ENCODE peak calls at places on chromosomes 5 and 9, in four cellular contexts. J is K562, L is NB4, M is breast epithelium. T is an unnamed sample.

GRCh38 chr5:20266068-20266467 is 278.1 kb upstream of the CDH18 start:
- DNase-seq in J (no peak), L (no peak), M (no peak), T (no peak)

GRCh38 chr5:75951158-75951557 is 132.0 kb upstream of the SV2C start:
- DNase-seq in J (no peak), L (no peak), M (no peak), T (no peak)

GRCh38 chr5:174998131-174998730 is 273.8 kb downstream of the MSX2 start:
- DNase-seq in J (no peak), L (no peak), M (no peak), T (no peak)

GRCh38 chr5:97601651-97602050 is 418.6 kb upstream of the RIOK2 start:
- DNase-seq in J (no peak), L (no peak), M (no peak), T (no peak)

GRCh38 chr5:142398719-142399034 is 73.9 kb upstream of the SPRY4 start:
- DNase-seq in J (no peak), L (no peak), M (no peak), T (no peak)

GRCh38 chr5:122478741-122479459 is 166.9 kb downstream of the SNCAIP start:
- DNase-seq in J (no peak), L (no peak), M (no peak), T (no peak)

GRCh38 chr9:33041459-33042188 is 16.6 kb downstream of the DNAJA1 start:
- DNase-seq in J (no peak), L (peak; percentile 78), M (no peak), T (no peak)

GRCh38 chr5:171647900-171648253 is 137.7 kb upstream of the SMIM23 start:
- DNase-seq in J (no peak), L (peak; percentile 14), M (no peak), T (no peak)

GRCh38 chr5:30736642-30737041 is 456.8 kb upstream of the CDH6 start:
- DNase-seq in J (no peak), L (no peak), M (no peak), T (no peak)

GRCh38 chr5:157180374-157181264 is at the start of gene ITK:
- DNase-seq in J (no peak), L (no peak), M (no peak), T (no peak)

GRCh38 chr5:74897049-74897448 is 30.9 kb upstream of the FAM169A start:
- DNase-seq in J (no peak), L (no peak), M (no peak), T (no peak)

GRCh38 chr9:115671236-115671770 is 482.3 kb upstream of the PAPPA start:
- DNase-seq in J (no peak), L (no peak), M (no peak), T (no peak)

GRCh38 chr9:33227741-33228140 is 12.2 kb upstream of the SPINK4 start:
- DNase-seq in J (no peak), L (no peak), M (no peak), T (no peak)

GRCh38 chr9:83182071-83182470 is 119.1 kb upstream of the RASEF start:
- DNase-seq in J (no peak), L (no peak), M (no peak), T (no peak)

GRCh38 chr5:135705941-135706340 is 127.2 kb upstream of the CXCL14 start:
- DNase-seq in J (no peak), L (no peak), M (no peak), T (no peak)

GRCh38 chr5:82613886-82614285 is 335.7 kb upstream of the RPS23 start:
- DNase-seq in J (no peak), L (no peak), M (no peak), T (no peak)

GRCh38 chr5:168653611-168654010 is 74.4 kb upstream of the PANK3 start:
- DNase-seq in J (no peak), L (no peak), M (no peak), T (no peak)

GRCh38 chr5:102048940-102049339 is 247.1 kb downstream of the SLCO4C1 start:
- DNase-seq in J (no peak), L (peak; percentile 21), M (no peak), T (no peak)

GRCh38 chr5:115648072-115648471 is 22.2 kb upstream of the TMED7 start:
- DNase-seq in J (no peak), L (no peak), M (no peak), T (no peak)

GRCh38 chr5:1130218-1130946 is 18.5 kb upstream of the SLC12A7 start:
- DNase-seq in J (no peak), L (peak; percentile 62), M (peak; percentile 82), T (no peak)

GRCh38 chr5:164350236-164350635 is 844.8 kb downstream of the MAT2B start:
- DNase-seq in J (no peak), L (no peak), M (no peak), T (no peak)

GRCh38 chr9:136059321-136059791 is 35.7 kb downstream of the NACC2 start:
- DNase-seq in J (no peak), L (no peak), M (no peak), T (no peak)

GRCh38 chr9:91555132-91555531 is 131.5 kb upstream of the NFIL3 start:
- DNase-seq in J (no peak), L (no peak), M (no peak), T (no peak)

GRCh38 chr5:141849371-141850182 is 28.6 kb downstream of the PCDH1 start:
- DNase-seq in J (peak; percentile 93), L (peak; percentile 35), M (peak; percentile 95), T (peak; percentile 79)

GRCh38 chr9:114735732-114736131 is 53.7 kb upstream of the TEX48 start:
- DNase-seq in J (no peak), L (no peak), M (no peak), T (no peak)

GRCh38 chr9:36901528-36901927 is 132.5 kb downstream of the PAX5 start:
- DNase-seq in J (no peak), L (no peak), M (no peak), T (no peak)

GRCh38 chr5:173751266-173751600 is 134.8 kb upstream of the BOD1 start:
- DNase-seq in J (no peak), L (no peak), M (no peak), T (no peak)

GRCh38 chr5:82426419-82427154 is 148.4 kb upstream of the RPS23 start:
- DNase-seq in J (no peak), L (no peak), M (no peak), T (no peak)

GRCh38 chr5:83877911-83878706 is 157.5 kb upstream of the HAPLN1 start:
- DNase-seq in J (no peak), L (no peak), M (no peak), T (no peak)

DNA sequence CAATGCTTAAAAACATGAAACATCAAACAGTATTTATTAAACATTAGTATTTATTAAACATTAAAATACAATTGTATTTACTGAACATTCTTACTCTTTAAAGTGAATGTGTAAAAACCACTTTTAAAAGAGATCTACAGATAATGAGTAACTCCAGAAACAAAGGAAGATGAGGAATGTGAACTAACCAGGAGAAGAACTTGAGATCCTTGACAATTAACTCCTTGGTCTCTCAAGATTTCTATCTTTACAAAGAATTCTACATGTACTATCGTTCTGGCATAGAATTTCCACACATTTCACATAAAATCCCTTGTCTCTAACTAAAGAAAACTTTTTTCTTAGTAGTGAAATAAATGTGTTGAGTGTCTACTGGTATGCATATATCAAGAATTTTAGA is 28.7 kb upstream of the IFNE start:
- DNase-seq in J (no peak), L (no peak), M (no peak), T (no peak)
- TF ChIP-seq POLR2A in J (no peak), L (no peak), M (no peak), T (no peak)

GRCh38 chr9:93064392-93065124 is 6.1 kb downstream of the SUSD3 start:
- DNase-seq in J (peak; percentile 44), L (peak; percentile 98), M (no peak), T (peak; percentile 16)
- TF ChIP-seq POLR2A in J (no peak), L (peak; percentile 26), M (no peak), T (no peak)

DNA sequence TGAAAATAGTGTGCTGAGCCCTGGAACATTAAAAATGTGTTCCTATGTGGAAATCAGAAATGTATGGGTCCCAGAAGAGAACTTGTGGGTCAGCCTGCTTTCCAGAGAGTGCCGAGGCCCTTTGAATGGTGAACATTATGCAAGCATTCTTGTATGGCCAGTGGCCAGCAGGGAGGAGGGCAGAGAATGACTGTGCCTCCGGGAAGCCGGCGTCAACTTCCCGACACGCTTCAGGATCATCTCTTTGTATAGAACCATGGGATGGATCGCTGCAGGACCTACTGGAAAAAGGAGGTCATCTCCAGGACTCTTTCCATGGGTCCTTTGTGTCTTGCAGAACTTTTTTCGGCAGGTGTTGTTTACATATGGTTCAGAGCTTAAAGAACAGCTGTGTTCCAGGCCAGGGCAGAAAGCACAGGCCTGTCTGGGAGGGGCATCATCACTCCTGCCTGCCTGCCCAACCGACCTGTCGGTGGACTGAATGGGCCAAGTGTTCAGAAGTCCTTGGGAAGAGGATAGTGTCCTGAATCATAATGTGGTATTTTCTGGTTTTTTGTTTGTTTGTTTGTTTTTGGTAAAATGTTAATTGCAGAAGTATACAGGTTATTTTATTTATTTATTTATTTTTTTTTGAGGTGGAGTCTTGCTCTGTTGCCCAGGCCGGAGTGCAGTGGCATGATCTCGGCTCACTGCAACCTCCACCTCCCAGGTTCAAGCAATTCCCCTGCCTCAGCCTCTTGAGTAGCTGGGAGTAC is 9.0 kb downstream of the PRRC2B start:
- DNase-seq in J (peak; percentile 17), L (no peak), M (peak; percentile 89), T (no peak)
- TF ChIP-seq POLR2A in J (no peak), L (no peak), M (no peak), T (no peak)

DNA sequence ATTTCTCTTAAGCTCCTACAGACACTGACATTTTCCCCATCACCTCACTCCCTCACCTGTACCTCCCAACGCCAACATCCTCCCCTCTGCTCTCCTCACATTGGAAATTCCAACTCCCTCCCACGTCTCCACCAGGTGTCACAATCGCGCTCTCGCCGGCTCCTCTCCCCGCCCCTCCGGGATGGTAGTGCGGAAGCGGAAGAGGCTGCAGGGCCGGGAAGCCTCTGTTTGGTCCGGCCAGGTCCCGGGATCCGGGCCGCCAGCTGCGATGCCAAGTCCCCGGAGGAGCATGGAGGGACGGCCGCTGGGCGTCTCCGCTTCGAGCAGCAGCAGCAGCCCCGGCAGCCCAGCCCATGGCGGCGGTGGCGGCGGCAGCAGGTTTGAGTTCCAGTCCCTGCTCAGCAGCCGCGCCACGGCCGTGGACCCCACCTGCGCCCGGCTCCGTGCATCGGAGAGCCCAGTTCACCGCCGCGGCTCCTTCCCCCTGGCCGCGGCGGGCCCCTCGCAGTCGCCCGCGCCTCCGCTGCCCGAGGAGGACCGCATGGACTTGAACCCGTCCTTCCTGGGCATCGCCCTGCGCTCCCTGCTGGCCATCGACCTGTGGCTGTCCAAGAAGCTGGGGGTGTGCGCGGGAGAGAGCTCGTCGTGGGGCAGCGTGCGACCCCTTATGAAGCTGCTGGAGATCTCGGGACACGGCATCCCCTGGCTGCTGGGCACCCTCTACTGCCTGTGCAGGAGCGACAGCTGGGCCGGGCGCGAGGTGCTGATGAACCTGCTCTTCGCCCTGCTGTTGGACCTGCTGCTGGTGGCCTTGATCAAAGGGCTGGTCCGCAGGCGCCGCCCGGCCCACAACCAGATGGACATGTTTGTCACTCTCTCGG is at the start of gene PLPP6:
- DNase-seq in J (peak; percentile 75), L (peak; percentile 93), M (peak; percentile 93), T (peak; percentile 89)
- TF ChIP-seq POLR2A in J (peak; percentile 71), L (peak; percentile 85), M (peak; percentile 53), T (peak; percentile 72)

DNA sequence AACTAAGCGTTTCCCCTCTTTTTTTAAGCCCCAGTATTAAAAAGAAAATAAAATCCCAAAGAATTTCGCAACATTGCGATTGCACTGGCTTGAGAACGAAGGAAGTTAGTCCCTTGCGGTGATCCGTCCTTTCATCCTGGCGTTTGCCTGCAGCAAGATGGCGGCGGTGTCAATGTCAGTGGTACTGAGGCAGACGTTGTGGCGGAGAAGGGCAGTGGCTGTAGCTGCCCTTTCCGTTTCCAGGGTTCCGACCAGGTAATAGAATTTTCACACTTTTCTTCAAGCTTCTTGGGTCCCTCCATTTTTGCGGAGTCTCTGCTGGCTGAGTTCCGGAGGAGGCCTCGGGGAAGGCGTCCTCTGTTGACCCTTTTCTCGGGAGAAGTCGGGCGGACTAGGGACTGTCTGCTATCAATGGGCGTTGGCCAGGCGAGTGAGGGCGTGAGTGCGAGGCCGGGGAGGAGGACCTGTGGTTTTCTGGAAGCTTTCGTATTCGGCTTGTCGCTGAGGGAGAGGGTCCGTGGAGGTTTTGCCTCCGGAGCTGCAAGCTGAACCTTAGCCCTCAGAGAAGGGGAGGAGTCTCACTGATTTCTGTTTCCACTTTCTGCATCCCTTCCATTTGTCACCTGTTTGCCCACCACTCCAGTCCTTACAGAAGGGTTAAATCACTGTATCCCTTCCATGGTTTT is at the start of gene NDUFS4:
- DNase-seq in J (peak; percentile 68), L (peak; percentile 93), M (peak; percentile 80), T (peak; percentile 94)
- TF ChIP-seq POLR2A in J (peak; percentile 96), L (peak; percentile 65), M (peak; percentile 41), T (peak; percentile 89)